ENCODE peak calls at places on chromosomes 4 and X, in four cellular contexts. H, I, Y and A are unnamed samples.
A peak's percentile ranks its signal among the peaks of the same experiment; 100 is the strongest.

GRCh38 chr4:24382381-24382780 is 202.0 kb downstream of the DHX15 start:
- DNase-seq in Y (no peak), I (no peak), H (peak; percentile 75), A (no peak)

GRCh38 chrX:25021132-25021498 is 5.3 kb upstream of the ARX start:
- DNase-seq in I (no peak), H (no peak), Y (no peak), A (no peak)

GRCh38 chrX:65878456-65878855 is 161.4 kb downstream of the VSIG4 start:
- DNase-seq in H (no peak), I (no peak), Y (no peak), A (no peak)

GRCh38 chr4:155304375-155304774 is 72.4 kb downstream of the MAP9 start:
- DNase-seq in Y (no peak), H (no peak), I (no peak), A (no peak)

GRCh38 chrX:20252392-20253231 is 14.1 kb downstream of the RPS6KA3 start:
- DNase-seq in Y (peak; percentile 65), H (peak; percentile 35), I (no peak), A (peak; percentile 61)

GRCh38 chrX:480861-481417 is 94.2 kb upstream of the PPP2R3B start:
- DNase-seq in H (no peak), I (no peak), Y (no peak), A (no peak)

GRCh38 chr4:128825226-128825625 is 15.7 kb downstream of the JADE1 start:
- DNase-seq in H (no peak), I (no peak), Y (peak; percentile 71), A (no peak)

GRCh38 chr4:172786039-172786792 is 382.4 kb upstream of the GALNT7 start:
- DNase-seq in H (no peak), Y (no peak), I (no peak), A (no peak)

GRCh38 chr4:15855804-15856475 is 77.8 kb downstream of the CD38 start:
- DNase-seq in I (no peak), H (no peak), Y (no peak), A (no peak)

GRCh38 chrX:103513067-103513466 is 6.2 kb downstream of the RAB40A start:
- DNase-seq in I (no peak), H (peak; percentile 70), Y (no peak), A (no peak)

GRCh38 chr4:67746797-67747495 is 7.2 kb downstream of the GNRHR start:
- DNase-seq in H (peak; percentile 7), Y (peak; percentile 46), I (peak; percentile 13), A (peak; percentile 52)

GRCh38 chr4:86130160-86130933 is 229.5 kb downstream of the MAPK10 start:
- DNase-seq in Y (no peak), H (no peak), I (no peak), A (no peak)

GRCh38 chrX:55710701-55711100 is 6.8 kb upstream of the RRAGB start:
- DNase-seq in Y (no peak), I (no peak), H (no peak), A (peak; percentile 86)

GRCh38 chr4:123120473-123120872 is 198.1 kb upstream of the NUDT6 start:
- DNase-seq in H (no peak), I (no peak), Y (no peak), A (no peak)

GRCh38 chrX:150371877-150372276 is 8.8 kb downstream of the MAMLD1 start:
- DNase-seq in H (no peak), Y (no peak), I (no peak), A (no peak)

GRCh38 chrX:107856289-107856688 is 30.6 kb downstream of the MID2 start:
- DNase-seq in Y (no peak), I (no peak), H (no peak), A (no peak)

GRCh38 chr4:148103647-148104355 is 338.4 kb downstream of the NR3C2 start:
- DNase-seq in H (no peak), Y (no peak), I (no peak), A (no peak)

GRCh38 chr4:54231419-54232150 is 2.5 kb downstream of the PDGFRA start:
- DNase-seq in H (no peak), I (no peak), Y (no peak), A (no peak)

GRCh38 chrX:16160729-16161128 is 6.6 kb upstream of the MAGEB17 start:
- DNase-seq in Y (no peak), H (peak; percentile 1), I (no peak), A (peak; percentile 1)

GRCh38 chrX:17377047-17377692 is 2.2 kb downstream of the NHS start:
- DNase-seq in H (no peak), I (no peak), Y (no peak), A (peak; percentile 1)

GRCh38 chr4:6898763-6899162 is 10.9 kb upstream of the TBC1D14 start:
- DNase-seq in Y (no peak), H (no peak), I (no peak), A (no peak)

GRCh38 chr4:145481164-145481941 is at the start of gene SMAD1:
- DNase-seq in H (peak; percentile 53), I (no peak), Y (peak; percentile 6), A (peak; percentile 76)

GRCh38 chr4:127634181-127634580 is 1.4 kb downstream of the INTU start:
- DNase-seq in Y (no peak), I (no peak), H (no peak), A (no peak)

GRCh38 chr4:87192155-87192919 is 28.1 kb downstream of the KLHL8 start:
- DNase-seq in I (no peak), Y (no peak), H (no peak), A (no peak)

GRCh38 chrX:16870861-16871584 is 861 bp upstream of the RBBP7 start:
- DNase-seq in H (no peak), Y (peak; percentile 38), I (no peak), A (peak; percentile 13)

GRCh38 chrX:41412261-41413167 is 34.6 kb upstream of the NYX start:
- DNase-seq in I (no peak), H (peak; percentile 39), Y (peak; percentile 4), A (no peak)

GRCh38 chr4:189232274-189232673 is 708.4 kb upstream of the FRG1 start:
- DNase-seq in I (no peak), H (no peak), Y (no peak), A (no peak)

GRCh38 chr4:15928883-15929282 is 9.7 kb downstream of the FGFBP1 start:
- DNase-seq in Y (no peak), I (no peak), H (no peak), A (no peak)

GRCh38 chrX:54826598-54826997 is 19.1 kb downstream of the MAGED2 start:
- DNase-seq in H (no peak), I (no peak), Y (no peak), A (no peak)

GRCh38 chrX:41338422-41338821 is 4.5 kb downstream of the DDX3X start:
- DNase-seq in Y (no peak), H (no peak), I (no peak), A (no peak)

GRCh38 chrX:38973327-38973726 is 172.1 kb downstream of the MID1IP1 start:
- DNase-seq in I (no peak), Y (no peak), H (no peak), A (no peak)
- TF ChIP-seq MYC in I (no peak), Y (no peak), H (no peak), A (no peak)

GRCh38 chr4:51909236-51909703 is 66.3 kb downstream of the DCUN1D4 start:
- DNase-seq in Y (no peak), H (peak; percentile 98), I (no peak), A (no peak)
- H3K36me3 ChIP-seq in Y (peaks cover 86% of the 10 kb centered on the region), H (peaks cover 7% of the 10 kb centered on the region), I (peaks cover 13% of the 10 kb centered on the region), A (peaks cover 13% of the 10 kb centered on the region)

DNA sequence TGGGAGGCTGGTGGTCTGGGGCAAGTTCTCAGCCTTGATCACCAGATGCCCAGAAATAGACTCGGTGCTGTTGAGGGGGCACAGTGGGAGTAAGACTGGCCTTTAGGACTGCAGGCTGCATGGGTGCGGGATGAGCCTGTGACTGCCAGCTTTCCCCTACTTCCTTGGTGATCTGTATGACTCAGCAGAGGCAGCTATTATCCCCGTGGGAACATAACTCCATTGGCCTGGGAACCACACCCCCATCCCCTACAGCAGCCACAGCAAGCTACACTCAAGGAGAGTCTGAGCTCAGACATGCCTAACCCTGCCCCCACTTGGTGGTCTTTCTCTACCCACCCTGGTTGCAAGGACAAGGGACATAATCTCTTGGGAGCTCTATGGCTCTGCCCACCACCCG is 20.6 kb downstream of the CLIC2 start:
- DNase-seq in H (no peak), Y (peak; percentile 30), I (no peak), A (no peak)
- TF ChIP-seq MAX in H (no peak), Y (no peak), I (no peak), A (no peak)

GRCh38 chr4:168589154-168589553 is 92.3 kb downstream of the PALLD start:
- DNase-seq in I (no peak), H (no peak), Y (no peak), A (peak; percentile 72)
- TF ChIP-seq MYC in I (no peak), H (no peak), Y (no peak), A (no peak)

GRCh38 chr4:761086-761485 is 55.5 kb downstream of the PCGF3 start:
- DNase-seq in H (no peak), Y (no peak), I (no peak), A (no peak)
- H3K36me3 ChIP-seq in H (peaks cover 15% of the 10 kb centered on the region), Y (peaks cover 72% of the 10 kb centered on the region), I (peaks cover 9% of the 10 kb centered on the region), A (peaks cover 9% of the 10 kb centered on the region)